ENCODE peak calls at places on chromosomes 6 and 20, in five cellular contexts. L is adrenal gland, G is transverse colon, R is testis, W is HCT116. Y is an unnamed sample.

GRCh38 chr6:15441215-15441868 is 195.5 kb downstream of the JARID2 start:
- DNase-seq in G (peak; percentile 35), W (peak; percentile 19), L (peak; percentile 51), R (peak; percentile 59), Y (peak; percentile 63)

GRCh38 chr6:152828431-152828830 is 77.8 kb downstream of the VIP start:
- DNase-seq in G (no peak), R (no peak), W (no peak), L (no peak), Y (no peak)

GRCh38 chr20:57167971-57168693 is 98.3 kb downstream of the BMP7 start:
- DNase-seq in R (peak; percentile 26), L (no peak), W (peak; percentile 29), G (no peak), Y (no peak)

GRCh38 chr20:14178528-14178927 is 158.9 kb downstream of the FLRT3 start:
- DNase-seq in R (no peak), G (no peak), W (no peak), L (no peak), Y (no peak)

GRCh38 chr6:98653171-98653570 is 181.2 kb upstream of the POU3F2 start:
- DNase-seq in W (no peak), R (no peak), L (no peak), G (no peak), Y (no peak)

GRCh38 chr6:7378629-7379218 is 10.8 kb downstream of the CAGE1 start:
- DNase-seq in R (no peak), W (no peak), L (no peak), G (no peak), Y (no peak)

GRCh38 chr6:27255866-27256265 is 8.4 kb downstream of the PRSS16 start:
- DNase-seq in R (no peak), G (no peak), W (no peak), L (no peak), Y (no peak)

GRCh38 chr20:33789109-33789857 is 21.9 kb upstream of the CHMP4B start:
- DNase-seq in L (peak; percentile 65), R (no peak), G (peak; percentile 93), W (peak; percentile 98), Y (peak; percentile 99)

GRCh38 chr20:59468831-59469230 is 135.5 kb upstream of the PHACTR3 start:
- DNase-seq in G (no peak), L (no peak), W (no peak), R (no peak), Y (no peak)

GRCh38 chr20:54254596-54254995 is 46.7 kb downstream of the PFDN4 start:
- DNase-seq in W (no peak), L (no peak), R (no peak), G (no peak), Y (no peak)

GRCh38 chr6:37539706-37540352 is 40.1 kb upstream of the CCDC167 start:
- DNase-seq in G (no peak), L (no peak), R (no peak), W (no peak), Y (no peak)

GRCh38 chr6:20711518-20711917 is 177.3 kb downstream of the CDKAL1 start:
- DNase-seq in G (no peak), L (no peak), R (no peak), W (no peak), Y (peak; percentile 67)

GRCh38 chr6:168370310-168370991 is 50.9 kb upstream of the DACT2 start:
- DNase-seq in G (peak; percentile 85), W (peak; percentile 32), L (peak; percentile 43), R (peak; percentile 89), Y (no peak)

GRCh38 chr6:2658788-2659187 is 91.9 kb downstream of the MYLK4 start:
- DNase-seq in W (peak; percentile 10), R (no peak), G (no peak), L (no peak), Y (no peak)

GRCh38 chr6:21740719-21741118 is 147.2 kb downstream of the SOX4 start:
- DNase-seq in R (no peak), W (no peak), G (no peak), L (no peak), Y (peak; percentile 86)

GRCh38 chr6:105882833-105883232 is 203.3 kb upstream of the PRDM1 start:
- DNase-seq in L (no peak), G (no peak), W (no peak), R (no peak), Y (no peak)

GRCh38 chr6:73180718-73181619 is 44.3 kb downstream of the KHDC1L start:
- DNase-seq in W (peak; percentile 39), G (no peak), L (no peak), R (no peak), Y (peak; percentile 55)

GRCh38 chr20:44526129-44526528 is 4.3 kb upstream of the SERINC3 start:
- DNase-seq in R (no peak), L (no peak), G (no peak), W (peak; percentile 22), Y (peak; percentile 45)

DNA sequence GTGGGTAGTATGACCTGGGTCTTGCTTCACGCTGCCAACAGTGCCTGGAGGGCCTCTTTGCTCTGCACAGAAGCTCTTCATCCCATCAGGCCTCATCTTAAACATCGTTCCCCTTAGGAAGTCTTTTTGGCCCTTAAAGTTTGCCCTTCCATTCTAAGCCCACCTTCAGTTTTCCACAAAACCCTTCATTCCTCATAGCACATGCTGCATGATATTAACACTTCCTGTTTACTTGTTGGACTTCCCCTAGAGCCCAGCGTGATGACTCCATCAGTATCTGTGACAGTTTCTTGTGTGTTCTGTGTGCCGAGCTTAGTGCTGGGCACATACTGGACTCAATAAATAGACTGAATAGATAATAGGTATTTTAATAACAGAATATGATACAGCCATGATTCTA is 2.2 kb downstream of the NT5DC1 start:
- DNase-seq in G (no peak), R (no peak), L (no peak), W (no peak), Y (no peak)
- TF ChIP-seq POLR2A in G (no peak), R (no peak), L (no peak), W (no peak), Y (no peak)

GRCh38 chr6:30907758-30908591 is at the start of gene GTF2H4:
- DNase-seq in W (peak; percentile 99), L (peak; percentile 95), R (peak; percentile 98), G (peak; percentile 97), Y (peak; percentile 99)
- TF ChIP-seq POLR2A in W (no peak), L (peak; percentile 63), R (no peak), G (no peak), Y (no peak)

GRCh38 chr6:135211306-135211702 is 30.2 kb downstream of the MYB start:
- DNase-seq in G (no peak), R (no peak), L (no peak), W (no peak), Y (no peak)

GRCh38 chr6:135210632-135211305 is 29.7 kb downstream of the MYB start:
- DNase-seq in R (no peak), G (no peak), W (no peak), L (no peak), Y (no peak)

GRCh38 chr6:135212935-135213334 is 31.8 kb downstream of the MYB start:
- DNase-seq in G (no peak), L (no peak), W (no peak), R (no peak), Y (no peak)

GRCh38 chr6:135212020-135212806 is 31.1 kb downstream of the MYB start:
- DNase-seq in W (no peak), L (no peak), R (no peak), G (no peak), Y (no peak)

GRCh38 chr6:135209803-135210202 is 28.7 kb downstream of the MYB start:
- DNase-seq in W (no peak), R (no peak), G (no peak), L (no peak), Y (no peak)
- TF ChIP-seq POLR2A in W (no peak), R (no peak), G (no peak), L (no peak), Y (no peak)

DNA sequence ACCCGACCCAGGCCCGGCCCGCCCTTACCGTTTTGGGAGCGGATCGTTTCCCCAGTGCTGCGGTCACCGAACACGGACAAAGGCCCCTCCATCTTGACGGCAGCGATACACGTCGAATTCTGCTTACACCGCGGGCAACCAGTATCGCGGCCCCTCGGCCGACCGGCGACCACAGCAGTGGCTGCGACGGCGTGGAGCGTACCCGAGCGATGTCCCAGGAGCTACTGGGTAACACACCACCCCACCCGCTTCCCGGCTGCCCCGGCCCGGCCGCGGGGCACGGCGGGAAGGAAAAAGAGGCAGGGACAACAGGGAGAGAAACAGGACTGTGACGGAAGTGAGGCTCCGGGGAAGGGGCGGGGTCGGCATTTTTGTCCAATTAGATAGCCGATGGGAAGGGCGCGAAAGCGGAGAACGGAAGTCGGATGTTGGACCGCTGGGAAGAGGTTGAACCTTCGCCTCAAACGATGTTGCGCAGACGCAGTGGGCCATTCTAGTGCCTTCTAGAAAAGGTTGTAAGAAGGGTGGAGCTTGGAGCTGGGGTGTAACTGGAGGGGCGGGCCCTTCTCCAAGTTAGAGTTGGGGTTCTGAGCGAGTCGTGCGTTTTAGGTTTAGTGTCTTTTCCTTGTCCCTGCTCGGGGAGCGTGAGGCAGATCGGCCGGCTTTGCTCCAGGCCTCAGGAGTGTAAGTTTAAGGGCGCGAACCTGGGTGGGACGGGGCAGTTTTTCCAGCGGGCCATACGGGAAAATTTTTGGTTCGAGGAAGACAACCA is at the start of gene TCP1:
- DNase-seq in L (peak; percentile 99), G (peak; percentile 100), R (peak; percentile 100), W (peak; percentile 99), Y (peak; percentile 100)
- TF ChIP-seq POLR2A in L (peak; percentile 97), G (peak; percentile 98), R (peak; percentile 94), W (peak; percentile 96), Y (peak; percentile 88)

GRCh38 chr6:41938590-41938989 is 3.0 kb downstream of the CCND3 start:
- DNase-seq in W (no peak), R (no peak), L (no peak), G (no peak), Y (no peak)
- TF ChIP-seq POLR2A in W (no peak), R (no peak), L (no peak), G (no peak), Y (peak; percentile 10)

GRCh38 chr6:137171824-137172733 is 1.4 kb downstream of the IL22RA2 start:
- DNase-seq in L (no peak), R (no peak), G (no peak), W (no peak), Y (no peak)
- TF ChIP-seq POLR2A in L (no peak), R (no peak), G (no peak), W (no peak), Y (no peak)

GRCh38 chr6:24899647-24900325 is 36.0 kb downstream of the RIPOR2 start:
- DNase-seq in R (no peak), W (no peak), L (no peak), G (no peak), Y (no peak)
- TF ChIP-seq POLR2A in R (no peak), W (no peak), L (no peak), G (no peak), Y (no peak)

Y was measured in endothelial cell of umbilical vein.